ENCODE peak calls at places on chromosomes 13 and 19, in four cellular contexts. One of them, this sample, is unnamed.
A peak's percentile ranks its signal among the peaks of the same experiment; 100 is the strongest.

GRCh38 chr13:78197231-78197630 is 278.6 kb upstream of the EDNRB start:
- DNase-seq in HepG2: no peak
- DNase-seq in K562: no peak
- DNase-seq in A549: no peak
- DNase-seq in this sample: no peak

GRCh38 chr13:48844676-48845075 is 131.0 kb upstream of the FNDC3A start:
- DNase-seq in K562: no peak
- DNase-seq in HepG2: no peak
- DNase-seq in A549: no peak
- DNase-seq in this sample: no peak

GRCh38 chr19:58572818-58573657 is at the start of gene MZF1:
- DNase-seq in A549: peak; percentile 100
- DNase-seq in K562: peak; percentile 92
- DNase-seq in HepG2: peak; percentile 99
- DNase-seq in this sample: peak; percentile 99

GRCh38 chr19:51250786-51251452 is at the start of gene SIGLECL1:
- DNase-seq in HepG2: no peak
- DNase-seq in A549: no peak
- DNase-seq in K562: no peak
- DNase-seq in this sample: no peak

GRCh38 chr13:110651726-110652230 is 36.4 kb downstream of the NAXD start:
- DNase-seq in HepG2: no peak
- DNase-seq in A549: no peak
- DNase-seq in K562: no peak
- DNase-seq in this sample: no peak

GRCh38 chr19:51733742-51734522 is 10.1 kb upstream of the HAS1 start:
- DNase-seq in HepG2: no peak
- DNase-seq in A549: no peak
- DNase-seq in K562: no peak
- DNase-seq in this sample: no peak

GRCh38 chr19:1223018-1223855 is 14.6 kb downstream of the CBARP start:
- DNase-seq in A549: no peak
- DNase-seq in K562: no peak
- DNase-seq in HepG2: no peak
- DNase-seq in this sample: no peak

GRCh38 chr19:13164370-13165090 is 14.3 kb downstream of the IER2 start:
- DNase-seq in A549: no peak
- DNase-seq in K562: no peak
- DNase-seq in HepG2: peak; percentile 89
- DNase-seq in this sample: no peak

GRCh38 chr19:6654347-6655310 is 15.3 kb downstream of the TNFSF14 start:
- DNase-seq in K562: no peak
- DNase-seq in A549: no peak
- DNase-seq in HepG2: no peak
- DNase-seq in this sample: no peak

GRCh38 chr19:5292843-5293606 is 47.6 kb downstream of the PTPRS start:
- DNase-seq in K562: peak; percentile 98
- DNase-seq in A549: peak; percentile 77
- DNase-seq in HepG2: no peak
- DNase-seq in this sample: no peak

GRCh38 chr13:50275392-50276063 is 260.3 kb downstream of the KCNRG start:
- DNase-seq in HepG2: peak; percentile 54
- DNase-seq in K562: no peak
- DNase-seq in A549: no peak
- DNase-seq in this sample: no peak

GRCh38 chr19:16654151-16654550 is 5.8 kb downstream of the SMIM7 start:
- DNase-seq in HepG2: peak; percentile 35
- DNase-seq in A549: peak; percentile 34
- DNase-seq in K562: peak; percentile 73
- DNase-seq in this sample: no peak

GRCh38 chr13:31588331-31588730 is 151.0 kb upstream of the RXFP2 start:
- DNase-seq in K562: no peak
- DNase-seq in HepG2: no peak
- DNase-seq in A549: no peak
- DNase-seq in this sample: no peak

GRCh38 chr13:43880930-43881329 is 1.2 kb downstream of the LACC1 start:
- DNase-seq in K562: no peak
- DNase-seq in HepG2: no peak
- DNase-seq in A549: no peak
- DNase-seq in this sample: no peak
- TF ChIP-seq CHD4 in K562: no peak
- TF ChIP-seq CHD4 in HepG2: no peak
- TF ChIP-seq CHD4 in A549: no peak
- TF ChIP-seq CHD4 in this sample: no peak

GRCh38 chr13:112486386-112487126 is 101.4 kb downstream of the TUBGCP3 start:
- DNase-seq in HepG2: no peak
- DNase-seq in K562: no peak
- DNase-seq in A549: no peak
- DNase-seq in this sample: no peak
- TF ChIP-seq RAD21 in HepG2: no peak
- TF ChIP-seq RAD21 in K562: no peak
- TF ChIP-seq RAD21 in A549: no peak
- TF ChIP-seq RAD21 in this sample: no peak

GRCh38 chr19:55176116-55176515 is 4.0 kb downstream of the SYT5 start:
- DNase-seq in HepG2: no peak
- DNase-seq in A549: no peak
- DNase-seq in K562: no peak
- DNase-seq in this sample: no peak
- TF ChIP-seq HDAC2 in HepG2: no peak
- TF ChIP-seq HDAC2 in A549: no peak
- TF ChIP-seq HDAC2 in K562: no peak
- TF ChIP-seq HDAC2 in this sample: no peak

GRCh38 chr19:41694196-41694595 is 6.1 kb upstream of the CEACAM7 start:
- DNase-seq in A549: no peak
- DNase-seq in K562: no peak
- DNase-seq in HepG2: no peak
- DNase-seq in this sample: no peak
- TF ChIP-seq CHD4 in A549: no peak
- TF ChIP-seq CHD4 in K562: no peak
- TF ChIP-seq CHD4 in HepG2: no peak
- TF ChIP-seq CHD4 in this sample: no peak